ENCODE peak calls at places on chromosomes 1 and 21, in six cellular contexts. One of them, this sample, is unnamed.

GRCh38 chr1:32907435-32907834 is 6.2 kb upstream of the TMEM54 start:
- DNase-seq in AG10803: peak
- DNase-seq in Peyer's patch: no peak
- DNase-seq in uterus: no peak
- DNase-seq in neural progenitor cell: no peak
- DNase-seq in heart right ventricle: no peak
- DNase-seq in this sample: no peak

GRCh38 chr1:54355931-54356679 is 50.1 kb downstream of the SSBP3 start:
- DNase-seq in neural progenitor cell: peak
- DNase-seq in heart right ventricle: no peak
- DNase-seq in uterus: no peak
- DNase-seq in Peyer's patch: no peak
- DNase-seq in AG10803: no peak
- DNase-seq in this sample: no peak

GRCh38 chr1:19918057-19918456 is 5.4 kb downstream of the PLA2G2E start:
- DNase-seq in heart right ventricle: peak
- DNase-seq in AG10803: peak
- DNase-seq in Peyer's patch: peak
- DNase-seq in neural progenitor cell: peak
- DNase-seq in uterus: peak
- DNase-seq in this sample: peak

GRCh38 chr1:46246548-46247432 is 773 bp upstream of the RAD54L start:
- DNase-seq in neural progenitor cell: no peak
- DNase-seq in Peyer's patch: no peak
- DNase-seq in heart right ventricle: no peak
- DNase-seq in uterus: no peak
- DNase-seq in AG10803: peak
- DNase-seq in this sample: no peak

GRCh38 chr1:174005032-174005431 is 17.1 kb downstream of the RC3H1 start:
- DNase-seq in uterus: no peak
- DNase-seq in heart right ventricle: peak
- DNase-seq in neural progenitor cell: no peak
- DNase-seq in Peyer's patch: no peak
- DNase-seq in AG10803: peak
- DNase-seq in this sample: peak

GRCh38 chr1:31815752-31816484 is at the start of gene SPOCD1:
- DNase-seq in Peyer's patch: peak
- DNase-seq in neural progenitor cell: peak
- DNase-seq in heart right ventricle: peak
- DNase-seq in uterus: peak
- DNase-seq in AG10803: peak
- DNase-seq in this sample: peak

GRCh38 chr1:36115931-36116330 is 9.1 kb downstream of the COL8A2 start:
- DNase-seq in uterus: no peak
- DNase-seq in heart right ventricle: no peak
- DNase-seq in AG10803: peak
- DNase-seq in neural progenitor cell: no peak
- DNase-seq in Peyer's patch: no peak
- DNase-seq in this sample: peak

GRCh38 chr1:66415830-66416229 is 118.1 kb upstream of the SGIP1 start:
- DNase-seq in neural progenitor cell: no peak
- DNase-seq in Peyer's patch: no peak
- DNase-seq in AG10803: no peak
- DNase-seq in heart right ventricle: no peak
- DNase-seq in uterus: no peak
- DNase-seq in this sample: no peak

GRCh38 chr1:44368471-44369151 is 13.6 kb upstream of the ERI3 start:
- DNase-seq in heart right ventricle: no peak
- DNase-seq in AG10803: no peak
- DNase-seq in neural progenitor cell: peak
- DNase-seq in uterus: no peak
- DNase-seq in Peyer's patch: no peak
- DNase-seq in this sample: no peak

GRCh38 chr1:186577201-186577600 is 103.0 kb downstream of the PTGS2 start:
- DNase-seq in neural progenitor cell: no peak
- DNase-seq in AG10803: no peak
- DNase-seq in Peyer's patch: no peak
- DNase-seq in uterus: no peak
- DNase-seq in heart right ventricle: no peak
- DNase-seq in this sample: peak

GRCh38 chr1:219444469-219444868 is 168.4 kb downstream of the ZC3H11B start:
- DNase-seq in AG10803: no peak
- DNase-seq in uterus: no peak
- DNase-seq in Peyer's patch: no peak
- DNase-seq in neural progenitor cell: no peak
- DNase-seq in heart right ventricle: no peak
- DNase-seq in this sample: no peak

GRCh38 chr1:35622510-35623171 is 18.7 kb downstream of the PSMB2 start:
- DNase-seq in uterus: no peak
- DNase-seq in AG10803: no peak
- DNase-seq in Peyer's patch: no peak
- DNase-seq in heart right ventricle: no peak
- DNase-seq in neural progenitor cell: no peak
- DNase-seq in this sample: no peak

GRCh38 chr21:34791776-34792503 is 123.1 kb downstream of the CLIC6 start:
- DNase-seq in heart right ventricle: no peak
- DNase-seq in uterus: no peak
- DNase-seq in AG10803: no peak
- DNase-seq in Peyer's patch: no peak
- DNase-seq in neural progenitor cell: no peak
- DNase-seq in this sample: no peak

GRCh38 chr1:88462481-88463261 is 221.4 kb upstream of the PKN2 start:
- DNase-seq in neural progenitor cell: peak
- DNase-seq in heart right ventricle: no peak
- DNase-seq in AG10803: peak
- DNase-seq in uterus: peak
- DNase-seq in Peyer's patch: no peak
- DNase-seq in this sample: no peak

GRCh38 chr21:37509802-37510393 is 143.3 kb downstream of the DYRK1A start:
- DNase-seq in uterus: no peak
- DNase-seq in heart right ventricle: no peak
- DNase-seq in Peyer's patch: no peak
- DNase-seq in AG10803: peak
- DNase-seq in neural progenitor cell: no peak
- DNase-seq in this sample: peak

GRCh38 chr1:44151332-44151731 is 9.9 kb upstream of the KLF18 start:
- DNase-seq in Peyer's patch: no peak
- DNase-seq in neural progenitor cell: no peak
- DNase-seq in uterus: no peak
- DNase-seq in heart right ventricle: no peak
- DNase-seq in AG10803: no peak
- DNase-seq in this sample: no peak

GRCh38 chr1:200314085-200314750 is 95.6 kb downstream of the ZNF281 start:
- DNase-seq in neural progenitor cell: no peak
- DNase-seq in uterus: no peak
- DNase-seq in Peyer's patch: no peak
- DNase-seq in AG10803: peak
- DNase-seq in heart right ventricle: no peak
- DNase-seq in this sample: no peak

GRCh38 chr1:32275424-32275823 is 16.5 kb upstream of the HDAC1 start:
- DNase-seq in heart right ventricle: no peak
- DNase-seq in uterus: no peak
- DNase-seq in AG10803: no peak
- DNase-seq in neural progenitor cell: no peak
- DNase-seq in Peyer's patch: no peak
- DNase-seq in this sample: no peak

GRCh38 chr1:157137051-157137772 is 983 bp downstream of the ETV3 start:
- DNase-seq in uterus: no peak
- DNase-seq in AG10803: peak
- DNase-seq in heart right ventricle: no peak
- DNase-seq in Peyer's patch: no peak
- DNase-seq in neural progenitor cell: peak
- DNase-seq in this sample: no peak

GRCh38 chr1:203996126-203996525 is 76.8 kb upstream of the SOX13 start:
- DNase-seq in AG10803: no peak
- DNase-seq in Peyer's patch: no peak
- DNase-seq in uterus: no peak
- DNase-seq in neural progenitor cell: peak
- DNase-seq in heart right ventricle: no peak
- DNase-seq in this sample: no peak

GRCh38 chr21:37758997-37759396 is 157.3 kb downstream of the KCNJ6 start:
- DNase-seq in Peyer's patch: peak
- DNase-seq in neural progenitor cell: peak
- DNase-seq in AG10803: peak
- DNase-seq in uterus: no peak
- DNase-seq in heart right ventricle: no peak
- DNase-seq in this sample: no peak

GRCh38 chr1:54017979-54018378 is at the start of gene LDLRAD1:
- DNase-seq in neural progenitor cell: no peak
- DNase-seq in heart right ventricle: no peak
- DNase-seq in AG10803: no peak
- DNase-seq in uterus: no peak
- DNase-seq in Peyer's patch: no peak
- DNase-seq in this sample: no peak

GRCh38 chr1:156608981-156609380 is 7.7 kb upstream of the GPATCH4 start:
- DNase-seq in heart right ventricle: no peak
- DNase-seq in Peyer's patch: peak
- DNase-seq in uterus: no peak
- DNase-seq in AG10803: no peak
- DNase-seq in neural progenitor cell: peak
- DNase-seq in this sample: no peak

GRCh38 chr1:12059722-12060464 is 3.2 kb upstream of the TNFRSF8 start:
- DNase-seq in neural progenitor cell: no peak
- DNase-seq in AG10803: no peak
- DNase-seq in uterus: no peak
- DNase-seq in heart right ventricle: no peak
- DNase-seq in Peyer's patch: no peak
- DNase-seq in this sample: no peak

DNA sequence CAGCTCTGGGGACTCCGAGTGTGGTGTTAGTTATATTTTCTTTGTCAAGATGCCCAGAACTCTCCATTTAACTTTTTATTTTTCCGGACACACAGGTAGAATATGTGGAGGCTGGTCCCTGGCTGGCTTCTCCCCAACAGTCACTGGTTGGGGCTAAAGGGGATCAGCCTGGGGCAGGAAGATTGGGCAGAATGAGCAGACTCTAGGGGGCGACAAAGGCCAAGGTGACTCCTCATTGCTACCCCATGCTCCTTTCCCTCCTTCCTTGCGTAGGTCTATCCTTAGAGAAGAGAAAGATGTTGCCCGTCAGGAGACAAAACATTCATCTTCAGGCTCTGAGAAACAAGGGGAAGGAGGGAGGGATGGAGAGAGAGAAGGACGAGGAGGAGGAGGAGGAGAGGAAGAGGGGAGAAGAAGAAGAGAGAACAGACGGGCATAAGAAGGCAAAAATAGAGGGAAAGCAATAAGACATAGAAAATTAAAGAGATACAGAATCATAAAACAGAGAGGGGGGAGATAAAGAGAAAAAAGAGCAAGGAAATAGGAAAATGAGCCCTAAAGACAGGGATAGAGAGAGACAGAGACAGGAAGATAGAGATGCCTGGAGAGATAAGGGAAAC is 89.9 kb downstream of the FOXD2 start:
- DNase-seq in Peyer's patch: peak
- DNase-seq in uterus: no peak
- DNase-seq in AG10803: peak
- DNase-seq in neural progenitor cell: peak
- DNase-seq in heart right ventricle: no peak
- DNase-seq in this sample: peak
- TF ChIP-seq CTCF in Peyer's patch: peak
- TF ChIP-seq CTCF in uterus: no peak
- TF ChIP-seq CTCF in AG10803: peak
- TF ChIP-seq CTCF in neural progenitor cell: peak
- TF ChIP-seq CTCF in heart right ventricle: peak
- TF ChIP-seq CTCF in this sample: peak

DNA sequence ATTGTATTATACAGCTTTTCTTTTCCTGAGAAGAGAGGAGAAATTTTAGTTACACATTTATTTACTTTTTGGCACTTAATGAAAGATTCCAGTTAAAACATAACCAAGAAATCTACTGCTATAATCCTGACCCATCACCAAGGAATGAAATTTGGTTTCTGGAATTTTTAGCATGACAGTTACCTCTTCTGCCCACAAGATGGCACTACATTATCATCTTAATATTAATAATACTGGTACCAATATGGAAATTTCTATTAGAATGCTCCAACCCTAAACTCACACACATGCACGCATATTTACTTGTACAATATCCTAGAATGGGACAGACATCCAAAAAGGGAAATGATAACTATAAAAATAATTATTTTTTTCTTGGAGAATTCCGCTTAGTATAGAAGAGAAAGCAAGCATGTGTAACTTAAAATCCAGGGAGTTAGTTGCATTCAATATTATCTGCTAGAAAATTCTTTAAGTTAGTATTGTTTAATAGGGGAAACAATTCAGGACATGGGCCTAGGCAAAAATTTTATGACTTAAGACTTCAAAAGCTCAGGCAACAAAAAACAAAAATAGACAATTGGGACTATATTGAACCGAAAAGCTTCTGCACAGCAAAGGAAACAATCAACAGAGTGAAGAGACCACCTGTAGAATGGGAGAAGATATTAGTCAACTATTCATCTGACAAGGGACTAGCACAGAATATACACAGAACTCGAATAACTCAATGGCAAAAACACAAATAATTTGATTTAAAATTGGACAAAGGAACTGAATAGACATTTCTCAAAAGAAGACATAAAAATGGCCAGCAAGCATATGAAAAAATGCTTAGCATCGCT is 37.4 kb downstream of the MAP3K21 start:
- DNase-seq in AG10803: peak
- DNase-seq in heart right ventricle: no peak
- DNase-seq in Peyer's patch: no peak
- DNase-seq in neural progenitor cell: no peak
- DNase-seq in uterus: no peak
- DNase-seq in this sample: peak
- TF ChIP-seq CTCF in AG10803: peak
- TF ChIP-seq CTCF in heart right ventricle: peak
- TF ChIP-seq CTCF in Peyer's patch: peak
- TF ChIP-seq CTCF in neural progenitor cell: peak
- TF ChIP-seq CTCF in uterus: peak
- TF ChIP-seq CTCF in this sample: peak

DNA sequence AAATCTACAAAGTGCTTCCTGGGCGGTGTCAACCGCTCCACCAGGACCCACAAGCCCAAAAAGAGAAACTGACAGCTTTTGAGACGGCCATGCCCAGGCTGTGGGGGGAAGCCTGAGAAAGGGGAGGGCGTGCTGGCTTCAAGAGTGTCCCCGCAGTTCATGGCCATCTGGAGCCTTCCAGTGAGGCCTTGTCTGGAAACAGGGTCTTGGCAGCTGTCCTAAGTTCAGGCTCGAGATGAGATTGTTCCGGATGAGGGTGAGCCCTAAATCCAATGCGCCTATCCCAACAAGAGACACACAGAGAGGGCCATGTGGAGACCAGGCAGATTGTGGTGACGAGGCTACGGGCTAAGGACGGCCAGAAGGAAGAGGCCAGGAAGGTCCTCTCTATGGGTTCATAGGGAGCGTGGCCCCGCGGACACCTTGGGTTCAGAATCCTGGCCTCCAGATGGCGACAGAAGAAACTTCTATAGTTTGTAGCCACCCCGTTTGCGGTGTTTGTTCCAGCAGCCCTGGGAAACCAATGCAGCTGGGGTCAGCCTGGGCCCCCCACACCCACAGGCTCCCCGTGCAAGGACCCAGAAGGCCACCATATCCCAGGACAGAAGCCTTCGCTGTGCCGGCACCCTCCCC is 70.2 kb downstream of the ARHGEF16 start:
- DNase-seq in AG10803: no peak
- DNase-seq in Peyer's patch: no peak
- DNase-seq in neural progenitor cell: no peak
- DNase-seq in heart right ventricle: no peak
- DNase-seq in uterus: no peak
- DNase-seq in this sample: no peak
- TF ChIP-seq CTCF in AG10803: no peak
- TF ChIP-seq CTCF in Peyer's patch: no peak
- TF ChIP-seq CTCF in neural progenitor cell: no peak
- TF ChIP-seq CTCF in heart right ventricle: no peak
- TF ChIP-seq CTCF in uterus: no peak
- TF ChIP-seq CTCF in this sample: no peak

GRCh38 chr1:2875677-2876531 is 74.4 kb upstream of the TTC34 start:
- DNase-seq in heart right ventricle: no peak
- DNase-seq in AG10803: no peak
- DNase-seq in neural progenitor cell: no peak
- DNase-seq in Peyer's patch: no peak
- DNase-seq in uterus: no peak
- DNase-seq in this sample: no peak
- TF ChIP-seq CTCF in heart right ventricle: peak
- TF ChIP-seq CTCF in AG10803: no peak
- TF ChIP-seq CTCF in neural progenitor cell: no peak
- TF ChIP-seq CTCF in Peyer's patch: peak
- TF ChIP-seq CTCF in uterus: peak
- TF ChIP-seq CTCF in this sample: no peak

This sample was measured in foreskin keratinocyte.